ENCODE peak calls at places on chromosomes 5 and 9, in four cellular contexts. E is kidney tubule cell, H is ACHN, Y is PC-3. P is an unnamed sample.

GRCh38 chr9:18485691-18486090 is 11.7 kb downstream of the ADAMTSL1 start:
- DNase-seq in E (no peak), H (no peak), Y (no peak), P (no peak)

GRCh38 chr9:99368341-99369326 is 146.6 kb downstream of the SEC61B start:
- DNase-seq in E (peak; percentile 23), H (no peak), Y (peak; percentile 40), P (no peak)

GRCh38 chr9:78982849-78983248 is 588.9 kb upstream of the TLE4 start:
- DNase-seq in E (peak; percentile 95), H (peak; percentile 8), Y (peak; percentile 65), P (no peak)

GRCh38 chr5:120122711-120123110 is 341.4 kb upstream of the PRR16 start:
- DNase-seq in E (no peak), H (no peak), Y (no peak), P (no peak)

GRCh38 chr5:157459715-157460599 is at the start of gene NIPAL4:
- DNase-seq in E (peak; percentile 26), H (peak; percentile 44), Y (no peak), P (no peak)

GRCh38 chr5:174464504-174465165 is 259.7 kb upstream of the MSX2 start:
- DNase-seq in E (no peak), H (no peak), Y (peak; percentile 9), P (no peak)

GRCh38 chr9:114503009-114503408 is 2.3 kb downstream of the WHRN start:
- DNase-seq in E (peak; percentile 41), H (no peak), Y (peak; percentile 11), P (no peak)

GRCh38 chr9:134223091-134223490 is 58.7 kb upstream of the RNU6ATAC start:
- DNase-seq in E (no peak), H (no peak), Y (no peak), P (no peak)

GRCh38 chr9:111743275-111743674 is 51.5 kb downstream of the SHOC1 start:
- DNase-seq in E (peak; percentile 90), H (peak; percentile 85), Y (peak; percentile 88), P (no peak)

GRCh38 chr5:138468133-138468965 is 3.1 kb downstream of the EGR1 start:
- DNase-seq in E (peak; percentile 28), H (peak; percentile 37), Y (no peak), P (no peak)

GRCh38 chr5:27511061-27511460 is 472.7 kb upstream of the CDH9 start:
- DNase-seq in E (peak; percentile 5), H (peak; percentile 43), Y (no peak), P (no peak)

GRCh38 chr9:38142201-38142600 is 73.2 kb upstream of the SHB start:
- DNase-seq in E (peak; percentile 83), H (peak; percentile 47), Y (no peak), P (no peak)

GRCh38 chr5:14417792-14418765 is 163.5 kb upstream of the OTULINL start:
- DNase-seq in E (no peak), H (no peak), Y (no peak), P (no peak)

GRCh38 chr5:61397238-61397637 is 65.2 kb downstream of the ZSWIM6 start:
- DNase-seq in E (no peak), H (no peak), Y (no peak), P (no peak)

GRCh38 chr5:150626853-150627276 is 13.6 kb upstream of the SYNPO start:
- DNase-seq in E (peak; percentile 84), H (no peak), Y (no peak), P (no peak)

GRCh38 chr5:127192836-127193341 is 97.7 kb upstream of the MEGF10 start:
- DNase-seq in E (no peak), H (no peak), Y (no peak), P (no peak)

GRCh38 chr5:142325677-142326479 is 1.1 kb upstream of the SPRY4 start:
- DNase-seq in E (peak; percentile 89), H (peak; percentile 57), Y (peak; percentile 82), P (no peak)

GRCh38 chr9:17776735-17777134 is 197.9 kb downstream of the SH3GL2 start:
- DNase-seq in E (peak; percentile 23), H (no peak), Y (no peak), P (no peak)

GRCh38 chr5:78364005-78364404 is 3.6 kb downstream of the SCAMP1 start:
- DNase-seq in E (no peak), H (no peak), Y (no peak), P (no peak)

GRCh38 chr9:130235558-130236435 is 29.8 kb upstream of the HMCN2 start:
- DNase-seq in E (peak; percentile 59), H (peak; percentile 49), Y (peak; percentile 53), P (peak; percentile 73)

GRCh38 chr9:76456202-76456926 is 2.6 kb upstream of the GCNT1 start:
- DNase-seq in E (peak; percentile 31), H (no peak), Y (peak; percentile 7), P (no peak)

GRCh38 chr9:134391319-134392231 is 65.3 kb downstream of the RXRA start:
- DNase-seq in E (no peak), H (no peak), Y (no peak), P (peak; percentile 87)

P was measured in central memory CD8-positive, alpha-beta T cell.